ENCODE peak calls at places on chromosomes 6 and 20, in nine cellular contexts. V is HL-60, T is endothelial cell of umbilical vein, K is GM12891, S is GM23338, G is Panc1, O is GM12878, R is HCT116, W is SK-N-MC. P is an unnamed sample.

GRCh38 chr6:34657307-34657978 is 39.1 kb downstream of the ILRUN start:
- DNase-seq in V (no peak), T (peak; percentile 92), K (no peak), S (peak; percentile 45), G (peak; percentile 65), O (no peak), R (no peak), W (peak; percentile 14), P (no peak)

GRCh38 chr6:159828074-159828473 is 28.0 kb downstream of the PNLDC1 start:
- DNase-seq in V (no peak), T (no peak), K (no peak), S (no peak), G (no peak), O (no peak), R (no peak), W (no peak), P (no peak)

GRCh38 chr6:119184008-119184665 is 105.7 kb upstream of the FAM184A start:
- DNase-seq in V (no peak), T (no peak), K (no peak), S (no peak), G (no peak), O (no peak), R (no peak), W (no peak), P (no peak)

GRCh38 chr6:156719395-156719719 is 57.8 kb upstream of the ARID1B start:
- DNase-seq in V (no peak), T (no peak), K (no peak), S (no peak), G (no peak), O (no peak), R (no peak), W (no peak), P (no peak)

GRCh38 chr6:2786269-2786668 is 21.1 kb downstream of the WRNIP1 start:
- DNase-seq in V (no peak), T (no peak), K (no peak), S (no peak), G (no peak), O (no peak), R (no peak), W (no peak), P (no peak)

GRCh38 chr6:11947063-11947462 is 65.0 kb upstream of the HIVEP1 start:
- DNase-seq in V (no peak), T (no peak), K (no peak), S (peak; percentile 62), G (no peak), O (no peak), R (no peak), W (no peak), P (no peak)

GRCh38 chr6:137925299-137925698 is 58.2 kb downstream of the TNFAIP3 start:
- DNase-seq in V (no peak), T (no peak), K (no peak), S (no peak), G (no peak), O (no peak), R (no peak), W (no peak), P (no peak)

GRCh38 chr6:35258858-35259193 is 709 bp upstream of the ZNF76 start:
- DNase-seq in V (no peak), T (no peak), K (no peak), S (peak; percentile 67), G (no peak), O (no peak), R (peak; percentile 32), W (no peak), P (no peak)

GRCh38 chr6:30555428-30556005 is 772 bp downstream of the GNL1 start:
- DNase-seq in V (no peak), T (peak; percentile 65), K (no peak), S (peak; percentile 71), G (no peak), O (no peak), R (no peak), W (no peak), P (peak; percentile 40)
- TF ChIP-seq POLR2AphosphoS5 in V (no peak), T (peak; percentile 20), K (no peak), S (no peak), G (no peak), O (no peak), R (no peak), W (no peak), P (no peak)

DNA sequence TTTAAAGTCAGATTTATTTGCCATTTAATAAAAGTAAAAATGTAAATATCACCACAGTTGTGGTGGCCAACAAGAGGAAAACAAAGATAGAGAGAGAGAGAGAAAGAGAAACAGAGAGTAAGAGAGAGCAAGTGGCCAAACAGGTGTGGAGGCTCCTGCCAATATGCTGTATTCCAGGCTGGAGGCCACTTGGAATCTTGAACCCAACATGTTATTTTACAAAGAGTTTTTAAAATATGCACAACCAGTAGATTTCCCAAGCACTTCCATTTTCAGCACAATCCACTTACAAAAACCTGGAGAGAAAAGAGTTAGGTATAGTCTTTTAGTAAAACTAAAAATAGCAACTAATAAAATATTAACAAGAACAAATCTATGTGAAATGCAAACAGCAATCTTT is 1323.1 kb upstream of the CITED2 start:
- DNase-seq in V (no peak), T (no peak), K (no peak), S (no peak), G (no peak), O (no peak), R (no peak), W (no peak), P (no peak)
- TF ChIP-seq POLR2AphosphoS5 in V (no peak), T (no peak), K (no peak), S (no peak), G (no peak), O (no peak), R (no peak), W (no peak), P (no peak)

GRCh38 chr6:31775184-31775583 is 1.9 kb downstream of the VWA7 start:
- DNase-seq in V (no peak), T (no peak), K (no peak), S (no peak), G (no peak), O (no peak), R (no peak), W (no peak), P (no peak)
- TF ChIP-seq POLR2AphosphoS5 in V (no peak), T (no peak), K (no peak), S (no peak), G (no peak), O (no peak), R (peak; percentile 44), W (no peak), P (no peak)

GRCh38 chr20:40687384-40688128 is 1.5 kb downstream of the MAFB start:
- DNase-seq in V (no peak), T (peak; percentile 52), K (no peak), S (peak; percentile 73), G (no peak), O (no peak), R (no peak), W (no peak), P (peak; percentile 94)
- TF ChIP-seq POLR2AphosphoS5 in V (no peak), T (no peak), K (no peak), S (no peak), G (no peak), O (no peak), R (no peak), W (peak; percentile 42), P (peak; percentile 6)

DNA sequence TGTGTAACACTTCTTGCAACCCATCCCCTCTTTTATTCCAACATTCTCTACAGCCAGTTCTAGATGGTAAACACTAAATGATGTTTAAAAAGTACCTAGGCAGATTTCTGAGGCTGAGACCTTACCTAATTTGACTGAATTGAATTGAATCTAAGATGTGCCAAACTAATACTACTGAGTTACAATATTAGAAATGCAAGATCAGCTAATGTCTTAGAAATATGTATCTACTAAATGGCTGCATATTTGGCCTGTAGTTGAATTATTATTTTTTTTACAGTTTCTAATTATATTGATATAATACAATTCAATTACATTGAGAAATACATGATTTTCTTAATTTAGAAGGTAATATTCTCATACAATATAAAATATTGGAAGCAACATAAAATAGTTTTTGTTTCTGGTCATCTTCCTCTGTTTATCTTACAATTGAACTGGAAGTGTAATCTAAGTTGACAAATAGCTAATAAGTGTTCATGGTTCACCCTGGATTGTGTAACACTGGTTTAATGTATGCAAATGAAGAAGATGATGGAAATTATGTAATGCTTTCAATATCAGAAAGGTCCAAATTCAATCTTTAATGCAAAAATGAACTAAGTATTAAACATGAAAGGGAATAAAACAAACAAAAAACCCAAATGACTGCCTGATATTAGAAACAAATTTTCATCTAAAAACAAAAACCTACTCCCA is 2.9 kb downstream of the MAP3K7 start:
- DNase-seq in V (no peak), T (no peak), K (no peak), S (no peak), G (no peak), O (no peak), R (no peak), W (no peak), P (no peak)
- TF ChIP-seq POLR2AphosphoS5 in V (no peak), T (no peak), K (no peak), S (no peak), G (no peak), O (no peak), R (no peak), W (no peak), P (no peak)

DNA sequence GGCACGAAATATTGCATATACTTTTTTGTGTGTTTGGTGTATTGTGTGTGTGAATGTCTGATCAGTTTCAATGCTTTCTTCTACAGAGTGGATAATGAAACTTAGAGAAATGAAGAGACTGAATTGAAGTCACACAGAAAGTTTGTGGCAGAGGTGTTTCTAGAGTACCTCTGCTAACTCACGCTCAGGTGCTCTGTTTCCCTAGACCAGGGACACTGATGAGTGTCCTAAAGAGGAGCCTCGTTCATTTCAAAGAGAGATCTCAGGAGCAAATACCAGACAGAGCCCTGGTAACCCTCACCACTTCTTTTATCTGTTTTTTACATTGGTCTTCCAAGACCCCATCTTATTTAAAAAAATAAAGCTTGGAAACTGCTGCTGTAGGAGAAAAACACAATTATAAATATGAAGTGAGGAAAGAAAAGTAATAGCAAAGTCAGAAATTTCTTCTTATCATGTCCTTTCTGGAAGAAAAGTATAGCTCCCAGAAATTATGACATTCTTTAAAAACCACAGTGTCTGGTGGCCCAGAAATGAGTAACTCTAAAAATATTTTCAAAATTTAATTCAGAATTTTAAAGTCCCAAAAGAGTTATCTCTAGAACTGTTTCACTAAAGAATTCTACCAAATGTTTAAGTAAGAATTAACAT is 720.6 kb downstream of the RFPL4B start:
- DNase-seq in V (no peak), T (no peak), K (no peak), S (no peak), G (no peak), O (no peak), R (no peak), W (no peak), P (no peak)
- TF ChIP-seq POLR2AphosphoS5 in V (no peak), T (no peak), K (no peak), S (no peak), G (no peak), O (no peak), R (no peak), W (no peak), P (no peak)

GRCh38 chr6:47093169-47093568 is 51.0 kb upstream of the ADGRF1 start:
- DNase-seq in V (no peak), T (no peak), K (no peak), S (no peak), G (no peak), O (no peak), R (no peak), W (no peak), P (no peak)
- TF ChIP-seq POLR2AphosphoS5 in V (no peak), T (no peak), K (no peak), S (no peak), G (no peak), O (no peak), R (no peak), W (no peak), P (no peak)